ENCODE peak calls at places on chromosome 11, in eight cellular contexts. L, W, T, F, I, Q, H and E are unnamed samples.

GRCh38 chr11:47071871-47072270 is 104.8 kb downstream of the ARFGAP2 start:
- DNase-seq in T (no peak), F (no peak), I (no peak), H (no peak), L (no peak), Q (peak), W (no peak), E (no peak)

GRCh38 chr11:11143849-11144248 is 209.2 kb downstream of the CSNK2A3 start:
- DNase-seq in L (no peak), T (no peak), F (no peak), I (no peak), H (no peak), Q (no peak), W (no peak), E (no peak)

GRCh38 chr11:75328426-75329277 is 22.8 kb downstream of the ARRB1 start:
- DNase-seq in I (peak), H (peak), T (no peak), F (peak), Q (peak), L (peak), W (peak), E (no peak)

GRCh38 chr11:134584706-134585445 is 172.8 kb upstream of the B3GAT1 start:
- DNase-seq in W (no peak), L (no peak), T (no peak), F (no peak), H (no peak), Q (peak), I (no peak), E (no peak)

GRCh38 chr11:8291421-8292350 is 28.0 kb upstream of the LMO1 start:
- DNase-seq in L (no peak), I (no peak), Q (no peak), H (no peak), F (no peak), T (no peak), W (no peak), E (no peak)

GRCh38 chr11:91730071-91730470 is 494.5 kb upstream of the FAT3 start:
- DNase-seq in F (no peak), L (no peak), T (no peak), I (no peak), Q (no peak), H (no peak), W (no peak), E (no peak)

GRCh38 chr11:64859542-64860414 is 15.3 kb upstream of the CDC42BPG start:
- DNase-seq in T (no peak), W (no peak), H (no peak), L (no peak), F (no peak), Q (no peak), I (no peak), E (no peak)

GRCh38 chr11:117792241-117792640 is 4.8 kb downstream of the DSCAML1 start:
- DNase-seq in Q (no peak), L (peak), F (no peak), I (no peak), T (no peak), H (no peak), W (no peak), E (no peak)

GRCh38 chr11:62144641-62145255 is 20.9 kb downstream of the INCENP start:
- DNase-seq in F (no peak), I (no peak), L (no peak), H (no peak), W (no peak), Q (no peak), T (no peak), E (no peak)

GRCh38 chr11:64347171-64347867 is 7.3 kb downstream of the CCDC88B start:
- DNase-seq in T (no peak), F (no peak), I (no peak), L (no peak), H (no peak), W (no peak), Q (no peak), E (no peak)

GRCh38 chr11:59291228-59291627 is 67.5 kb upstream of the OR5AN1 start:
- DNase-seq in T (no peak), F (no peak), W (no peak), H (no peak), L (no peak), Q (no peak), I (no peak), E (no peak)

GRCh38 chr11:19644316-19644715 is 68.3 kb upstream of the NAV2 start:
- DNase-seq in L (no peak), W (no peak), Q (no peak), F (no peak), H (no peak), T (no peak), I (no peak), E (no peak)

GRCh38 chr11:69199583-69200295 is 44.0 kb downstream of the SMIM38 start:
- DNase-seq in W (no peak), Q (no peak), I (no peak), T (no peak), H (no peak), F (no peak), L (no peak), E (no peak)

GRCh38 chr11:119782021-119782420 is 53.0 kb upstream of the NECTIN1 start:
- DNase-seq in L (no peak), I (no peak), W (no peak), F (no peak), H (no peak), Q (peak), T (no peak), E (no peak)

GRCh38 chr11:28566643-28567042 is 458.5 kb downstream of the METTL15 start:
- DNase-seq in F (no peak), W (peak), I (peak), Q (peak), T (peak), H (no peak), L (no peak), E (peak)

GRCh38 chr11:110776091-110776490 is 63.9 kb upstream of the ARHGAP20 start:
- DNase-seq in F (no peak), W (no peak), L (no peak), Q (no peak), I (peak), T (no peak), H (no peak), E (no peak)

GRCh38 chr11:353315-353857 is 15.9 kb upstream of the B4GALNT4 start:
- DNase-seq in H (no peak), T (peak), I (peak), L (no peak), F (no peak), Q (no peak), W (peak), E (no peak)

GRCh38 chr11:78197816-78198215 is 9.1 kb downstream of the USP35 start:
- DNase-seq in L (no peak), H (no peak), W (no peak), I (no peak), F (no peak), Q (no peak), T (no peak), E (no peak)

GRCh38 chr11:117300773-117301172 is 9.6 kb downstream of the BACE1-AS start:
- DNase-seq in H (no peak), W (no peak), Q (peak), I (peak), T (no peak), L (no peak), F (no peak), E (no peak)

GRCh38 chr11:46383974-46384701 is 2.7 kb downstream of the MDK start:
- DNase-seq in I (no peak), T (no peak), L (no peak), F (no peak), Q (no peak), H (no peak), W (no peak), E (no peak)

GRCh38 chr11:72223615-72224586 is 666 bp upstream of the INPPL1 start:
- DNase-seq in I (peak), W (peak), L (peak), H (peak), F (no peak), Q (peak), T (no peak), E (peak)

GRCh38 chr11:114684636-114685035 is 6.3 kb downstream of the NXPE2 start:
- DNase-seq in Q (no peak), H (no peak), F (no peak), T (no peak), W (no peak), I (no peak), L (no peak), E (no peak)

GRCh38 chr11:119118227-119118626 is 3.2 kb upstream of the HINFP start:
- DNase-seq in L (no peak), W (no peak), F (no peak), H (no peak), I (no peak), Q (no peak), T (no peak), E (no peak)

GRCh38 chr11:7495997-7496545 is 10.8 kb downstream of the OLFML1 start:
- DNase-seq in Q (no peak), W (no peak), I (no peak), F (no peak), L (no peak), H (no peak), T (peak), E (no peak)

GRCh38 chr11:108734956-108735559 is 70.2 kb downstream of the DDX10 start:
- DNase-seq in L (no peak), H (no peak), W (no peak), Q (no peak), T (no peak), F (no peak), I (peak), E (no peak)

GRCh38 chr11:131465746-131466145 is 95.3 kb downstream of the NTM start:
- DNase-seq in F (no peak), W (no peak), L (no peak), H (no peak), T (no peak), I (no peak), Q (peak), E (no peak)

GRCh38 chr11:120648706-120649250 is 137.2 kb downstream of the GRIK4 start:
- DNase-seq in I (no peak), T (no peak), F (no peak), H (no peak), W (no peak), Q (no peak), L (no peak), E (no peak)

GRCh38 chr11:114233755-114234154 is 62.4 kb upstream of the NNMT start:
- DNase-seq in I (peak), T (no peak), W (no peak), L (peak), H (no peak), F (no peak), Q (no peak), E (no peak)

GRCh38 chr11:95150977-95151684 is 61.5 kb downstream of the ENDOD1 start:
- DNase-seq in L (peak), W (peak), H (peak), I (peak), F (peak), T (peak), Q (peak), E (peak)

GRCh38 chr11:64148200-64148916 is 17.6 kb downstream of the MACROD1 start:
- DNase-seq in I (peak), W (peak), F (peak), H (peak), L (peak), T (no peak), Q (peak), E (peak)

GRCh38 chr11:128517457-128518230 is 69.7 kb downstream of the ETS1 start:
- DNase-seq in F (no peak), T (no peak), W (no peak), L (no peak), Q (no peak), H (no peak), I (peak), E (no peak)

GRCh38 chr11:17391493-17392355 is 3.3 kb upstream of the KCNJ11 start:
- DNase-seq in I (no peak), H (no peak), Q (no peak), T (no peak), F (no peak), W (no peak), L (peak), E (no peak)

GRCh38 chr11:60765355-60765754 is 8.7 kb downstream of the MS4A15 start:
- DNase-seq in L (no peak), W (no peak), I (no peak), H (no peak), T (no peak), Q (no peak), F (no peak), E (no peak)

GRCh38 chr11:46808804-46809431 is 37.2 kb downstream of the CKAP5 start:
- DNase-seq in I (peak), L (peak), T (no peak), F (peak), W (no peak), H (no peak), Q (no peak), E (no peak)

GRCh38 chr11:68838572-68838964 is 3.1 kb downstream of the CPT1A start:
- DNase-seq in Q (no peak), T (no peak), W (no peak), F (no peak), H (no peak), I (peak), L (peak), E (no peak)

GRCh38 chr11:43756575-43756974 is 76.0 kb downstream of the HSD17B12 start:
- DNase-seq in Q (no peak), W (no peak), H (no peak), T (no peak), I (peak), F (peak), L (no peak), E (no peak)